ENCODE peak calls at places on chromosomes 6 and 20, in seven cellular contexts. T is OCI-M1; P is naive thymus-derived CD8-positive, alpha-beta T cell; B is GM10248; G is NCI-H82; Q is endothelial cell; L is choroid plexus epithelial cell. J is an unnamed sample.

GRCh38 chr6:34272022-34272926 is 23.5 kb upstream of the SMIM29 start:
- DNase-seq in Q (peak), P (no peak), B (no peak), T (no peak), L (no peak), G (no peak), J (no peak)

GRCh38 chr6:107977283-107977682 is 19.3 kb upstream of the SEC63 start:
- DNase-seq in G (peak), L (peak), Q (peak), P (no peak), T (peak), B (no peak), J (no peak)

GRCh38 chr6:19472850-19473249 is 364.3 kb upstream of the ID4 start:
- DNase-seq in L (peak), P (no peak), Q (peak), T (peak), B (no peak), G (peak), J (no peak)

GRCh38 chr6:131210469-131210868 is 75.2 kb downstream of the AKAP7 start:
- DNase-seq in T (no peak), Q (no peak), B (no peak), P (no peak), L (no peak), G (no peak), J (no peak)

GRCh38 chr6:110581682-110582081 is 105.3 kb upstream of the SLC22A16 start:
- DNase-seq in Q (no peak), G (peak), T (no peak), B (no peak), P (no peak), L (no peak), J (no peak)

GRCh38 chr20:48405909-48406308 is 421.9 kb downstream of the PREX1 start:
- DNase-seq in L (no peak), B (no peak), G (no peak), T (no peak), P (no peak), Q (peak), J (no peak)

GRCh38 chr6:7479801-7480266 is 61.6 kb upstream of the DSP start:
- DNase-seq in B (no peak), P (no peak), Q (no peak), G (no peak), L (peak), T (peak), J (no peak)

GRCh38 chr6:3844097-3844463 is 5.1 kb upstream of the FAM50B start:
- DNase-seq in L (peak), Q (no peak), P (no peak), B (no peak), G (no peak), T (no peak), J (no peak)

GRCh38 chr6:3259491-3259958 is 778 bp downstream of the PSMG4 start:
- DNase-seq in T (peak), L (peak), G (peak), B (no peak), Q (peak), P (peak), J (no peak)

J was measured in DMS153.